ENCODE peak calls at places on chromosome 15, in eight cellular contexts. One of them, this sample, is unnamed.

GRCh38 chr15:60328852-60329443 is 68.8 kb downstream of the ANXA2 start:
- DNase-seq in B cell: peak
- DNase-seq in GM13977: peak
- DNase-seq in body of pancreas: no peak
- DNase-seq in dorsolateral prefrontal cortex: no peak
- DNase-seq in gastrocnemius medialis: no peak
- DNase-seq in DND-41: peak
- DNase-seq in fibroblast of mammary gland: peak
- DNase-seq in this sample: peak

GRCh38 chr15:29872716-29873115 is 50.4 kb upstream of the TJP1 start:
- DNase-seq in DND-41: no peak
- DNase-seq in GM13977: no peak
- DNase-seq in body of pancreas: peak
- DNase-seq in fibroblast of mammary gland: no peak
- DNase-seq in dorsolateral prefrontal cortex: no peak
- DNase-seq in gastrocnemius medialis: no peak
- DNase-seq in B cell: no peak
- DNase-seq in this sample: no peak

GRCh38 chr15:52788099-52788986 is 1.8 kb downstream of the ONECUT1 start:
- DNase-seq in body of pancreas: peak
- DNase-seq in GM13977: no peak
- DNase-seq in B cell: peak
- DNase-seq in DND-41: no peak
- DNase-seq in dorsolateral prefrontal cortex: no peak
- DNase-seq in gastrocnemius medialis: no peak
- DNase-seq in fibroblast of mammary gland: no peak
- DNase-seq in this sample: no peak

GRCh38 chr15:34318277-34319079 is 19.1 kb downstream of the SLC12A6 start:
- DNase-seq in DND-41: peak
- DNase-seq in body of pancreas: peak
- DNase-seq in fibroblast of mammary gland: peak
- DNase-seq in dorsolateral prefrontal cortex: no peak
- DNase-seq in B cell: peak
- DNase-seq in GM13977: peak
- DNase-seq in gastrocnemius medialis: peak
- DNase-seq in this sample: peak

GRCh38 chr15:78007965-78008886 is 69.3 kb downstream of the TBC1D2B start:
- DNase-seq in body of pancreas: peak
- DNase-seq in DND-41: no peak
- DNase-seq in gastrocnemius medialis: peak
- DNase-seq in fibroblast of mammary gland: peak
- DNase-seq in GM13977: no peak
- DNase-seq in B cell: no peak
- DNase-seq in dorsolateral prefrontal cortex: no peak
- DNase-seq in this sample: no peak

GRCh38 chr15:57146394-57147140 is 228.1 kb downstream of the TCF12 start:
- DNase-seq in body of pancreas: no peak
- DNase-seq in fibroblast of mammary gland: peak
- DNase-seq in dorsolateral prefrontal cortex: no peak
- DNase-seq in B cell: peak
- DNase-seq in GM13977: peak
- DNase-seq in DND-41: no peak
- DNase-seq in gastrocnemius medialis: no peak
- DNase-seq in this sample: peak

GRCh38 chr15:69579950-69580618 is 127.5 kb downstream of the RPLP1 start:
- DNase-seq in body of pancreas: no peak
- DNase-seq in fibroblast of mammary gland: no peak
- DNase-seq in GM13977: no peak
- DNase-seq in DND-41: no peak
- DNase-seq in dorsolateral prefrontal cortex: no peak
- DNase-seq in B cell: no peak
- DNase-seq in gastrocnemius medialis: no peak
- DNase-seq in this sample: no peak

GRCh38 chr15:53209396-53210042 is 419.4 kb upstream of the ONECUT1 start:
- DNase-seq in DND-41: no peak
- DNase-seq in dorsolateral prefrontal cortex: no peak
- DNase-seq in B cell: no peak
- DNase-seq in gastrocnemius medialis: no peak
- DNase-seq in body of pancreas: no peak
- DNase-seq in fibroblast of mammary gland: no peak
- DNase-seq in GM13977: no peak
- DNase-seq in this sample: no peak

GRCh38 chr15:86178845-86179244 is 99.2 kb downstream of the AGBL1 start:
- DNase-seq in fibroblast of mammary gland: no peak
- DNase-seq in B cell: no peak
- DNase-seq in GM13977: no peak
- DNase-seq in dorsolateral prefrontal cortex: no peak
- DNase-seq in DND-41: no peak
- DNase-seq in gastrocnemius medialis: no peak
- DNase-seq in body of pancreas: no peak
- DNase-seq in this sample: no peak

GRCh38 chr15:71259866-71260265 is 144.6 kb downstream of the THSD4 start:
- DNase-seq in gastrocnemius medialis: no peak
- DNase-seq in DND-41: no peak
- DNase-seq in GM13977: no peak
- DNase-seq in B cell: no peak
- DNase-seq in body of pancreas: no peak
- DNase-seq in fibroblast of mammary gland: no peak
- DNase-seq in dorsolateral prefrontal cortex: no peak
- DNase-seq in this sample: no peak

GRCh38 chr15:80586141-80586540 is 109.0 kb upstream of the ABHD17C start:
- DNase-seq in DND-41: no peak
- DNase-seq in GM13977: no peak
- DNase-seq in B cell: no peak
- DNase-seq in gastrocnemius medialis: no peak
- DNase-seq in body of pancreas: no peak
- DNase-seq in fibroblast of mammary gland: no peak
- DNase-seq in dorsolateral prefrontal cortex: no peak
- DNase-seq in this sample: no peak

GRCh38 chr15:70473623-70474366 is 289.6 kb downstream of the UACA start:
- DNase-seq in GM13977: no peak
- DNase-seq in body of pancreas: no peak
- DNase-seq in B cell: no peak
- DNase-seq in fibroblast of mammary gland: no peak
- DNase-seq in dorsolateral prefrontal cortex: no peak
- DNase-seq in DND-41: no peak
- DNase-seq in gastrocnemius medialis: no peak
- DNase-seq in this sample: no peak

GRCh38 chr15:39504812-39505211 is 76.1 kb upstream of the THBS1 start:
- DNase-seq in gastrocnemius medialis: no peak
- DNase-seq in fibroblast of mammary gland: peak
- DNase-seq in body of pancreas: no peak
- DNase-seq in GM13977: no peak
- DNase-seq in dorsolateral prefrontal cortex: no peak
- DNase-seq in B cell: no peak
- DNase-seq in DND-41: no peak
- DNase-seq in this sample: no peak

GRCh38 chr15:32867313-32867626 is 149.5 kb downstream of the GREM1 start:
- DNase-seq in gastrocnemius medialis: no peak
- DNase-seq in dorsolateral prefrontal cortex: no peak
- DNase-seq in DND-41: no peak
- DNase-seq in B cell: no peak
- DNase-seq in fibroblast of mammary gland: peak
- DNase-seq in body of pancreas: no peak
- DNase-seq in GM13977: no peak
- DNase-seq in this sample: no peak

GRCh38 chr15:92163641-92164040 is 230.0 kb upstream of the ST8SIA2 start:
- DNase-seq in B cell: no peak
- DNase-seq in fibroblast of mammary gland: peak
- DNase-seq in dorsolateral prefrontal cortex: no peak
- DNase-seq in gastrocnemius medialis: no peak
- DNase-seq in DND-41: no peak
- DNase-seq in body of pancreas: no peak
- DNase-seq in GM13977: no peak
- DNase-seq in this sample: no peak

GRCh38 chr15:62165029-62165792 is at the start of gene C2CD4B:
- DNase-seq in GM13977: no peak
- DNase-seq in gastrocnemius medialis: no peak
- DNase-seq in DND-41: peak
- DNase-seq in B cell: no peak
- DNase-seq in dorsolateral prefrontal cortex: no peak
- DNase-seq in body of pancreas: peak
- DNase-seq in fibroblast of mammary gland: no peak
- DNase-seq in this sample: peak

GRCh38 chr15:63374686-63375520 is 6.7 kb downstream of the CA12 start:
- DNase-seq in DND-41: no peak
- DNase-seq in GM13977: no peak
- DNase-seq in body of pancreas: no peak
- DNase-seq in fibroblast of mammary gland: peak
- DNase-seq in dorsolateral prefrontal cortex: peak
- DNase-seq in B cell: no peak
- DNase-seq in gastrocnemius medialis: no peak
- DNase-seq in this sample: peak

GRCh38 chr15:28191832-28192231 is 92.7 kb upstream of the OCA2 start:
- DNase-seq in body of pancreas: peak
- DNase-seq in dorsolateral prefrontal cortex: peak
- DNase-seq in gastrocnemius medialis: peak
- DNase-seq in fibroblast of mammary gland: peak
- DNase-seq in GM13977: no peak
- DNase-seq in DND-41: no peak
- DNase-seq in B cell: no peak
- DNase-seq in this sample: no peak
- TF ChIP-seq CTCF in body of pancreas: no peak
- TF ChIP-seq CTCF in dorsolateral prefrontal cortex: peak
- TF ChIP-seq CTCF in gastrocnemius medialis: peak
- TF ChIP-seq CTCF in fibroblast of mammary gland: peak
- TF ChIP-seq CTCF in GM13977: no peak
- TF ChIP-seq CTCF in DND-41: no peak
- TF ChIP-seq CTCF in B cell: no peak
- TF ChIP-seq CTCF in this sample: no peak

DNA sequence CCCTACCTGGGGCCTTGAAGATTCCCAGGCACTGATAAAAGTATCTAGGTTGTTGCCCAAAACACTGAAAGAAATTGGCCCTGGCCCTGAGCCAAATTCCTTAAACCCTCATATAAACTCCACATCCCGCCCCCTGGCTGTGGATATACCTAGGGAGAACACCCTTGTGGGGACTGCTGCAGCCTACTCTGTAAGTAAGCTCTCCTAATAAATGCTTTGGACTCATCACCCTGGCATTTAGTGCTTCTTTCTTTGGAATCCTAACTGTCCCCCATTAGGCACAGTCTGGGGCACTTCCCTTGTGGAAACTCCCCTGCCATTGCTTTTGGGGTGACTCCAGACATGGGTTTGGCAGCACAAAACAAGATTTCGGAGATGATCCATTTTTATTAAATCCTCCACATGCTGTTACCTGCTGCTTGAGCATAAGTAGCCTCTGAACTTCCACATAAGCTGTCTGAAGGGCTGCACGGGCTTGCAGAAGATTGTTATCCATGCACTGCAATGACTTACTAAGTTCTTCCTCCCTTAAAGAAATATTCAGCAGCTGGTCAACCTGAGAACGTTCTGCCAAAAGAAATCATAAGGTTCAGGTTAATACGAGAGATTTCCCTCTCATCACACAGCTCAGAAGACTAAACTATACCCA is 46.4 kb downstream of the ZNF106 start:
- DNase-seq in GM13977: no peak
- DNase-seq in B cell: no peak
- DNase-seq in dorsolateral prefrontal cortex: no peak
- DNase-seq in DND-41: no peak
- DNase-seq in gastrocnemius medialis: no peak
- DNase-seq in fibroblast of mammary gland: no peak
- DNase-seq in body of pancreas: no peak
- DNase-seq in this sample: no peak
- TF ChIP-seq CTCF in GM13977: no peak
- TF ChIP-seq CTCF in B cell: no peak
- TF ChIP-seq CTCF in dorsolateral prefrontal cortex: no peak
- TF ChIP-seq CTCF in DND-41: no peak
- TF ChIP-seq CTCF in gastrocnemius medialis: no peak
- TF ChIP-seq CTCF in fibroblast of mammary gland: no peak
- TF ChIP-seq CTCF in body of pancreas: no peak
- TF ChIP-seq CTCF in this sample: no peak

GRCh38 chr15:37980010-37980409 is 45.6 kb downstream of the TMCO5A start:
- DNase-seq in B cell: no peak
- DNase-seq in gastrocnemius medialis: no peak
- DNase-seq in DND-41: no peak
- DNase-seq in fibroblast of mammary gland: no peak
- DNase-seq in dorsolateral prefrontal cortex: no peak
- DNase-seq in body of pancreas: no peak
- DNase-seq in GM13977: no peak
- DNase-seq in this sample: no peak

GRCh38 chr15:37984368-37984767 is 49.9 kb downstream of the TMCO5A start:
- DNase-seq in body of pancreas: no peak
- DNase-seq in DND-41: no peak
- DNase-seq in GM13977: no peak
- DNase-seq in fibroblast of mammary gland: no peak
- DNase-seq in dorsolateral prefrontal cortex: no peak
- DNase-seq in gastrocnemius medialis: no peak
- DNase-seq in B cell: no peak
- DNase-seq in this sample: no peak

GRCh38 chr15:37979597-37979996 is 45.2 kb downstream of the TMCO5A start:
- DNase-seq in gastrocnemius medialis: no peak
- DNase-seq in dorsolateral prefrontal cortex: no peak
- DNase-seq in fibroblast of mammary gland: no peak
- DNase-seq in body of pancreas: no peak
- DNase-seq in B cell: no peak
- DNase-seq in DND-41: no peak
- DNase-seq in GM13977: no peak
- DNase-seq in this sample: no peak

GRCh38 chr15:37978231-37978630 is 43.8 kb downstream of the TMCO5A start:
- DNase-seq in gastrocnemius medialis: no peak
- DNase-seq in GM13977: no peak
- DNase-seq in fibroblast of mammary gland: no peak
- DNase-seq in DND-41: no peak
- DNase-seq in body of pancreas: no peak
- DNase-seq in B cell: no peak
- DNase-seq in dorsolateral prefrontal cortex: no peak
- DNase-seq in this sample: no peak

GRCh38 chr15:37981781-37982180 is 47.3 kb downstream of the TMCO5A start:
- DNase-seq in B cell: no peak
- DNase-seq in dorsolateral prefrontal cortex: no peak
- DNase-seq in fibroblast of mammary gland: peak
- DNase-seq in gastrocnemius medialis: no peak
- DNase-seq in body of pancreas: no peak
- DNase-seq in DND-41: no peak
- DNase-seq in GM13977: no peak
- DNase-seq in this sample: no peak
- TF ChIP-seq CTCF in B cell: no peak
- TF ChIP-seq CTCF in dorsolateral prefrontal cortex: peak
- TF ChIP-seq CTCF in fibroblast of mammary gland: peak
- TF ChIP-seq CTCF in gastrocnemius medialis: no peak
- TF ChIP-seq CTCF in body of pancreas: peak
- TF ChIP-seq CTCF in DND-41: peak
- TF ChIP-seq CTCF in GM13977: peak
- TF ChIP-seq CTCF in this sample: no peak

GRCh38 chr15:95848126-95848525 is 482.4 kb upstream of the NR2F2 start:
- DNase-seq in DND-41: no peak
- DNase-seq in B cell: no peak
- DNase-seq in gastrocnemius medialis: no peak
- DNase-seq in GM13977: no peak
- DNase-seq in fibroblast of mammary gland: no peak
- DNase-seq in body of pancreas: no peak
- DNase-seq in dorsolateral prefrontal cortex: no peak
- DNase-seq in this sample: no peak

GRCh38 chr15:95845862-95846515 is 484.5 kb upstream of the NR2F2 start:
- DNase-seq in GM13977: no peak
- DNase-seq in DND-41: no peak
- DNase-seq in fibroblast of mammary gland: peak
- DNase-seq in body of pancreas: no peak
- DNase-seq in dorsolateral prefrontal cortex: no peak
- DNase-seq in B cell: no peak
- DNase-seq in gastrocnemius medialis: peak
- DNase-seq in this sample: no peak

GRCh38 chr15:95853350-95853749 is 477.1 kb upstream of the NR2F2 start:
- DNase-seq in GM13977: no peak
- DNase-seq in body of pancreas: no peak
- DNase-seq in B cell: no peak
- DNase-seq in dorsolateral prefrontal cortex: no peak
- DNase-seq in DND-41: no peak
- DNase-seq in fibroblast of mammary gland: peak
- DNase-seq in gastrocnemius medialis: no peak
- DNase-seq in this sample: no peak

GRCh38 chr15:95850837-95851236 is 479.7 kb upstream of the NR2F2 start:
- DNase-seq in GM13977: no peak
- DNase-seq in dorsolateral prefrontal cortex: no peak
- DNase-seq in B cell: no peak
- DNase-seq in DND-41: no peak
- DNase-seq in fibroblast of mammary gland: no peak
- DNase-seq in gastrocnemius medialis: no peak
- DNase-seq in body of pancreas: no peak
- DNase-seq in this sample: no peak
- TF ChIP-seq CTCF in GM13977: no peak
- TF ChIP-seq CTCF in dorsolateral prefrontal cortex: no peak
- TF ChIP-seq CTCF in B cell: no peak
- TF ChIP-seq CTCF in DND-41: no peak
- TF ChIP-seq CTCF in fibroblast of mammary gland: no peak
- TF ChIP-seq CTCF in gastrocnemius medialis: no peak
- TF ChIP-seq CTCF in body of pancreas: no peak
- TF ChIP-seq CTCF in this sample: no peak